ENCODE peak calls at places on chromosome 9, in ten cellular contexts. One of them, this sample, is unnamed.
A peak's percentile ranks its signal among the peaks of the same experiment; 100 is the strongest.

GRCh38 chr9:94611638-94612068 is 18.0 kb upstream of the FBP2 start:
- DNase-seq in CD4-positive, alpha-beta T cell: no peak
- DNase-seq in psoas muscle: no peak
- DNase-seq in breast epithelium: no peak
- DNase-seq in CD4-positive, CD25-positive, alpha-beta regulatory T cell: no peak
- DNase-seq in pancreas: no peak
- DNase-seq in left lung: no peak
- DNase-seq in small intestine: no peak
- DNase-seq in IMR-90: no peak
- DNase-seq in hepatocyte: no peak
- DNase-seq in this sample: no peak

GRCh38 chr9:21682981-21683380 is 119.5 kb upstream of the MTAP start:
- DNase-seq in CD4-positive, alpha-beta T cell: no peak
- DNase-seq in psoas muscle: no peak
- DNase-seq in breast epithelium: no peak
- DNase-seq in CD4-positive, CD25-positive, alpha-beta regulatory T cell: no peak
- DNase-seq in pancreas: no peak
- DNase-seq in left lung: no peak
- DNase-seq in small intestine: no peak
- DNase-seq in IMR-90: peak; percentile 49
- DNase-seq in hepatocyte: no peak
- DNase-seq in this sample: no peak

GRCh38 chr9:111030492-111030891 is 7.8 kb downstream of the LPAR1 start:
- DNase-seq in CD4-positive, alpha-beta T cell: no peak
- DNase-seq in psoas muscle: no peak
- DNase-seq in breast epithelium: no peak
- DNase-seq in CD4-positive, CD25-positive, alpha-beta regulatory T cell: no peak
- DNase-seq in pancreas: no peak
- DNase-seq in left lung: no peak
- DNase-seq in small intestine: no peak
- DNase-seq in IMR-90: no peak
- DNase-seq in hepatocyte: no peak
- DNase-seq in this sample: no peak

GRCh38 chr9:114476891-114477469 is 28.3 kb downstream of the WHRN start:
- DNase-seq in CD4-positive, alpha-beta T cell: no peak
- DNase-seq in psoas muscle: no peak
- DNase-seq in breast epithelium: no peak
- DNase-seq in CD4-positive, CD25-positive, alpha-beta regulatory T cell: no peak
- DNase-seq in pancreas: peak; percentile 63
- DNase-seq in left lung: no peak
- DNase-seq in small intestine: no peak
- DNase-seq in IMR-90: no peak
- DNase-seq in hepatocyte: no peak
- DNase-seq in this sample: no peak

GRCh38 chr9:132056717-132057429 is 22.8 kb downstream of the MED27 start:
- DNase-seq in CD4-positive, alpha-beta T cell: no peak
- DNase-seq in psoas muscle: no peak
- DNase-seq in breast epithelium: no peak
- DNase-seq in CD4-positive, CD25-positive, alpha-beta regulatory T cell: no peak
- DNase-seq in pancreas: no peak
- DNase-seq in left lung: no peak
- DNase-seq in small intestine: no peak
- DNase-seq in IMR-90: no peak
- DNase-seq in hepatocyte: no peak
- DNase-seq in this sample: no peak

GRCh38 chr9:79623799-79624721 is 52.3 kb downstream of the TLE4 start:
- DNase-seq in CD4-positive, alpha-beta T cell: peak; percentile 2
- DNase-seq in psoas muscle: peak; percentile 17
- DNase-seq in breast epithelium: no peak
- DNase-seq in CD4-positive, CD25-positive, alpha-beta regulatory T cell: no peak
- DNase-seq in pancreas: no peak
- DNase-seq in left lung: no peak
- DNase-seq in small intestine: peak; percentile 55
- DNase-seq in IMR-90: no peak
- DNase-seq in hepatocyte: peak; percentile 31
- DNase-seq in this sample: no peak

GRCh38 chr9:94665606-94666005 is 26.3 kb upstream of the FBP1 start:
- DNase-seq in CD4-positive, alpha-beta T cell: no peak
- DNase-seq in psoas muscle: no peak
- DNase-seq in breast epithelium: no peak
- DNase-seq in CD4-positive, CD25-positive, alpha-beta regulatory T cell: no peak
- DNase-seq in pancreas: no peak
- DNase-seq in left lung: no peak
- DNase-seq in small intestine: no peak
- DNase-seq in IMR-90: no peak
- DNase-seq in hepatocyte: no peak
- DNase-seq in this sample: no peak

GRCh38 chr9:74499111-74499601 is 2.0 kb downstream of the RORB start:
- DNase-seq in CD4-positive, alpha-beta T cell: no peak
- DNase-seq in psoas muscle: no peak
- DNase-seq in breast epithelium: no peak
- DNase-seq in CD4-positive, CD25-positive, alpha-beta regulatory T cell: no peak
- DNase-seq in pancreas: no peak
- DNase-seq in left lung: peak; percentile 51
- DNase-seq in small intestine: no peak
- DNase-seq in IMR-90: no peak
- DNase-seq in hepatocyte: peak; percentile 5
- DNase-seq in this sample: no peak

GRCh38 chr9:101235105-101235866 is 149.5 kb downstream of the BAAT start:
- DNase-seq in CD4-positive, alpha-beta T cell: no peak
- DNase-seq in psoas muscle: no peak
- DNase-seq in breast epithelium: no peak
- DNase-seq in CD4-positive, CD25-positive, alpha-beta regulatory T cell: no peak
- DNase-seq in pancreas: no peak
- DNase-seq in left lung: no peak
- DNase-seq in small intestine: peak; percentile 45
- DNase-seq in IMR-90: no peak
- DNase-seq in hepatocyte: peak; percentile 45
- DNase-seq in this sample: no peak

GRCh38 chr9:28741459-28741858 is 1168.2 kb upstream of the C9orf72 start:
- DNase-seq in CD4-positive, alpha-beta T cell: no peak
- DNase-seq in psoas muscle: no peak
- DNase-seq in breast epithelium: no peak
- DNase-seq in CD4-positive, CD25-positive, alpha-beta regulatory T cell: no peak
- DNase-seq in pancreas: no peak
- DNase-seq in left lung: peak; percentile 31
- DNase-seq in small intestine: no peak
- DNase-seq in IMR-90: no peak
- DNase-seq in hepatocyte: no peak
- DNase-seq in this sample: no peak

GRCh38 chr9:119793272-119793671 is 424.0 kb upstream of the BRINP1 start:
- DNase-seq in CD4-positive, alpha-beta T cell: no peak
- DNase-seq in psoas muscle: no peak
- DNase-seq in breast epithelium: no peak
- DNase-seq in CD4-positive, CD25-positive, alpha-beta regulatory T cell: no peak
- DNase-seq in pancreas: no peak
- DNase-seq in left lung: no peak
- DNase-seq in small intestine: no peak
- DNase-seq in IMR-90: no peak
- DNase-seq in hepatocyte: no peak
- DNase-seq in this sample: no peak

GRCh38 chr9:84772511-84772910 is 103.0 kb downstream of the NTRK2 start:
- DNase-seq in CD4-positive, alpha-beta T cell: no peak
- DNase-seq in psoas muscle: no peak
- DNase-seq in breast epithelium: no peak
- DNase-seq in CD4-positive, CD25-positive, alpha-beta regulatory T cell: no peak
- DNase-seq in pancreas: no peak
- DNase-seq in left lung: no peak
- DNase-seq in small intestine: no peak
- DNase-seq in IMR-90: peak; percentile 3
- DNase-seq in hepatocyte: no peak
- DNase-seq in this sample: no peak

GRCh38 chr9:3059781-3060468 is 216.0 kb upstream of the PUM3 start:
- DNase-seq in CD4-positive, alpha-beta T cell: no peak
- DNase-seq in psoas muscle: no peak
- DNase-seq in breast epithelium: no peak
- DNase-seq in CD4-positive, CD25-positive, alpha-beta regulatory T cell: no peak
- DNase-seq in pancreas: no peak
- DNase-seq in left lung: no peak
- DNase-seq in small intestine: no peak
- DNase-seq in IMR-90: no peak
- DNase-seq in hepatocyte: no peak
- DNase-seq in this sample: no peak

DNA sequence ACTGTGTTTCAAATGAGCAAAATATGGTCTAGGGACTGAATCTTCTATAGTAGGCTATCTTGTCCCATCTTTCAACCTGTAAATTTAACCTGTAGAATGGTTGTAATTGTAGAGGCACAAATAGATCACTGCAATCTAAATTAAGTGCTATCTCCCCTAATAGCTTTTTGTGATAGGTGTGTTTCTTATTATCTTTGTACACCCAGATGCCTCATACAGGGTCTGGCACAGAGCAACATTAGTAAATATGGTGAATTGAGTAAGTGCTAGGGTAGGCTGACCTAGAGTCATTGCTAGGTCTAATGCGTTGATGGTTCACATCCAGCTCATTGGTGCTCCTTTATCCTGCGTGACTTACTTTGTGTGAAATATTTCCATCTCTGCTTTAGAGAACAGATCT is 100.6 kb downstream of the PBX3 start:
- DNase-seq in CD4-positive, alpha-beta T cell: no peak
- DNase-seq in psoas muscle: no peak
- DNase-seq in breast epithelium: no peak
- DNase-seq in CD4-positive, CD25-positive, alpha-beta regulatory T cell: no peak
- DNase-seq in pancreas: no peak
- DNase-seq in left lung: no peak
- DNase-seq in small intestine: no peak
- DNase-seq in IMR-90: no peak
- DNase-seq in hepatocyte: no peak
- DNase-seq in this sample: no peak
- H3K9me3 ChIP-seq in CD4-positive, alpha-beta T cell: no peaks in the 10 kb centered on the region
- H3K9me3 ChIP-seq in psoas muscle: no peaks in the 10 kb centered on the region
- H3K9me3 ChIP-seq in breast epithelium: no peaks in the 10 kb centered on the region
- H3K9me3 ChIP-seq in CD4-positive, CD25-positive, alpha-beta regulatory T cell: no peaks in the 10 kb centered on the region
- H3K9me3 ChIP-seq in pancreas: no peaks in the 10 kb centered on the region
- H3K9me3 ChIP-seq in left lung: no peaks in the 10 kb centered on the region
- H3K9me3 ChIP-seq in small intestine: no peaks in the 10 kb centered on the region
- H3K9me3 ChIP-seq in IMR-90: no peaks in the 10 kb centered on the region
- H3K9me3 ChIP-seq in hepatocyte: no peaks in the 10 kb centered on the region
- H3K9me3 ChIP-seq in this sample: no peaks in the 10 kb centered on the region

GRCh38 chr9:135521608-135522095 is 412 bp downstream of the LCN1 start:
- DNase-seq in CD4-positive, alpha-beta T cell: no peak
- DNase-seq in psoas muscle: no peak
- DNase-seq in breast epithelium: no peak
- DNase-seq in CD4-positive, CD25-positive, alpha-beta regulatory T cell: no peak
- DNase-seq in pancreas: no peak
- DNase-seq in left lung: no peak
- DNase-seq in small intestine: no peak
- DNase-seq in IMR-90: no peak
- DNase-seq in hepatocyte: no peak
- DNase-seq in this sample: no peak
- H3K9me3 ChIP-seq in CD4-positive, alpha-beta T cell: no peaks in the 10 kb centered on the region
- H3K9me3 ChIP-seq in psoas muscle: no peaks in the 10 kb centered on the region
- H3K9me3 ChIP-seq in breast epithelium: no peaks in the 10 kb centered on the region
- H3K9me3 ChIP-seq in CD4-positive, CD25-positive, alpha-beta regulatory T cell: no peaks in the 10 kb centered on the region
- H3K9me3 ChIP-seq in pancreas: no peaks in the 10 kb centered on the region
- H3K9me3 ChIP-seq in left lung: no peaks in the 10 kb centered on the region
- H3K9me3 ChIP-seq in small intestine: no peaks in the 10 kb centered on the region
- H3K9me3 ChIP-seq in IMR-90: no peaks in the 10 kb centered on the region
- H3K9me3 ChIP-seq in hepatocyte: no peaks in the 10 kb centered on the region
- H3K9me3 ChIP-seq in this sample: no peaks in the 10 kb centered on the region

DNA sequence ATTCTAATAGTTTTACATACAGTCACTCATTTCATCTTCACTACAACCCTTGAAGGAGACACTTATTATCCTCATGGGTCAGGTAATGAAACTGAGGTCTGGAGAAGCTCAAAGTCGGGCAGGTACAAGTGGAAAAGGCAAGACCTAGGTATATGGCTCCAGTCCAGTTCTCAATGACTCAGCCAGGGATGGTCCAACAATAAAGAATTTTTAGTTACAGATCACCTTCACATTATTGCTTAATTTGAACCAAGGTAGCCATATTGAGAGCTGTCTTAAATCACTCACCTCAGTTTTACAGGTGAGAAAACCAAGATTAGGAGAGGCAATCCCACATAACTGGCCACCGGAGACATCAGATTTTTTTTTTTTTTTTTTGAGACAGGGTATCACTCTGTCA is 55.4 kb downstream of the PTPN3 start:
- DNase-seq in CD4-positive, alpha-beta T cell: no peak
- DNase-seq in psoas muscle: no peak
- DNase-seq in breast epithelium: no peak
- DNase-seq in CD4-positive, CD25-positive, alpha-beta regulatory T cell: no peak
- DNase-seq in pancreas: no peak
- DNase-seq in left lung: no peak
- DNase-seq in small intestine: peak; percentile 10
- DNase-seq in IMR-90: no peak
- DNase-seq in hepatocyte: no peak
- DNase-seq in this sample: no peak
- H3K9me3 ChIP-seq in CD4-positive, alpha-beta T cell: no peaks in the 10 kb centered on the region
- H3K9me3 ChIP-seq in psoas muscle: no peaks in the 10 kb centered on the region
- H3K9me3 ChIP-seq in breast epithelium: no peaks in the 10 kb centered on the region
- H3K9me3 ChIP-seq in CD4-positive, CD25-positive, alpha-beta regulatory T cell: no peaks in the 10 kb centered on the region
- H3K9me3 ChIP-seq in pancreas: no peaks in the 10 kb centered on the region
- H3K9me3 ChIP-seq in left lung: no peaks in the 10 kb centered on the region
- H3K9me3 ChIP-seq in small intestine: no peaks in the 10 kb centered on the region
- H3K9me3 ChIP-seq in IMR-90: no peaks in the 10 kb centered on the region
- H3K9me3 ChIP-seq in hepatocyte: no peaks in the 10 kb centered on the region
- H3K9me3 ChIP-seq in this sample: no peaks in the 10 kb centered on the region

DNA sequence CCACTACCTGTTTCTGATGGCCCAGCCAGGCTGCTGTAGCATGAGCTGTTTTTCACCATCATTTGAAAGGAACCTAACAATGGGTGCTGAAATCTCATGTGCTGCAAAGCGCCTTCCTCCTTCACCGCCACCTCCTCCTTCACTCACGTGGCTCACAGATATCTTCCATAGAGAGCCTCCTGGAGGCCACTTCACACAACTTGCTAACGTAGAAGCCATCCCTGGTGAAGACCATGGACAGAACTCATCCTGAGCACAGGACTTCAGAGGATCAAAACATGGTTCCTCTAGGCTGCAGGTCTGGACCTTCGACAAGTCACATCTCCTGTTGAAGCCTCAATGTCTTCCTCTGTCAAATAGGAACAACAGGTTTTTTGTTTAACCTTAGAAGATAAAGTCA is 155.5 kb upstream of the RAD23B start:
- DNase-seq in CD4-positive, alpha-beta T cell: no peak
- DNase-seq in psoas muscle: no peak
- DNase-seq in breast epithelium: no peak
- DNase-seq in CD4-positive, CD25-positive, alpha-beta regulatory T cell: no peak
- DNase-seq in pancreas: no peak
- DNase-seq in left lung: no peak
- DNase-seq in small intestine: no peak
- DNase-seq in IMR-90: no peak
- DNase-seq in hepatocyte: no peak
- DNase-seq in this sample: no peak
- H3K9me3 ChIP-seq in CD4-positive, alpha-beta T cell: no peaks in the 10 kb centered on the region
- H3K9me3 ChIP-seq in psoas muscle: no peaks in the 10 kb centered on the region
- H3K9me3 ChIP-seq in breast epithelium: no peaks in the 10 kb centered on the region
- H3K9me3 ChIP-seq in CD4-positive, CD25-positive, alpha-beta regulatory T cell: no peaks in the 10 kb centered on the region
- H3K9me3 ChIP-seq in pancreas: no peaks in the 10 kb centered on the region
- H3K9me3 ChIP-seq in left lung: no peaks in the 10 kb centered on the region
- H3K9me3 ChIP-seq in small intestine: no peaks in the 10 kb centered on the region
- H3K9me3 ChIP-seq in IMR-90: no peaks in the 10 kb centered on the region
- H3K9me3 ChIP-seq in hepatocyte: no peaks in the 10 kb centered on the region
- H3K9me3 ChIP-seq in this sample: no peaks in the 10 kb centered on the region

DNA sequence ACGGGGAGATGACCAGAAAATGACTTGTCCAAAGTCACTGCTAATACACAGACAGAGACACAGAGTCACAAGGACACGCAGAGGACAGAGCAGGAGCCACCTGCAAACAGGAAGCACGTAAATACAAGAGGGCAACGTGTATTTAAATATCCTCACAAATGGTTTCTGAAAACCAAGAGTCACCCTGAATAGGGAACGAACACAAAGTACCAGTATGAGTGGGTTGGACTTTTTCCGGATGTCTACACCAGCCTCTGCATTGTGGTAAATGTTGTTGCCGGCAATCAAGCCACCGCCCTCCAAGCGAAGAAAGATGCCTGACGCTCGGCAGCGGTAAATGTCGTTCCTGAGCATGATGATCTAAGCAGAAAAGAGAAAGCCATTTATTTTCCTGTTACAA is 44.5 kb downstream of the FBXO10 start:
- DNase-seq in CD4-positive, alpha-beta T cell: peak; percentile 55
- DNase-seq in psoas muscle: no peak
- DNase-seq in breast epithelium: no peak
- DNase-seq in CD4-positive, CD25-positive, alpha-beta regulatory T cell: peak; percentile 51
- DNase-seq in pancreas: no peak
- DNase-seq in left lung: no peak
- DNase-seq in small intestine: peak; percentile 36
- DNase-seq in IMR-90: no peak
- DNase-seq in hepatocyte: no peak
- DNase-seq in this sample: peak; percentile 44
- H3K9me3 ChIP-seq in CD4-positive, alpha-beta T cell: no peaks in the 10 kb centered on the region
- H3K9me3 ChIP-seq in psoas muscle: no peaks in the 10 kb centered on the region
- H3K9me3 ChIP-seq in breast epithelium: no peaks in the 10 kb centered on the region
- H3K9me3 ChIP-seq in CD4-positive, CD25-positive, alpha-beta regulatory T cell: no peaks in the 10 kb centered on the region
- H3K9me3 ChIP-seq in pancreas: no peaks in the 10 kb centered on the region
- H3K9me3 ChIP-seq in left lung: no peaks in the 10 kb centered on the region
- H3K9me3 ChIP-seq in small intestine: no peaks in the 10 kb centered on the region
- H3K9me3 ChIP-seq in IMR-90: no peaks in the 10 kb centered on the region
- H3K9me3 ChIP-seq in hepatocyte: no peaks in the 10 kb centered on the region
- H3K9me3 ChIP-seq in this sample: no peaks in the 10 kb centered on the region